ENCODE peak calls at places on chromosomes 16 and 17, in ten cellular contexts. R, L, P, J, K, E, O, G, I and X are unnamed samples.

GRCh38 chr17:55811536-55811935 is 60.7 kb downstream of the PCTP start:
- DNase-seq in L (no peak), P (no peak), G (no peak), J (no peak), R (no peak), I (no peak), O (no peak), E (no peak), K (no peak), X (no peak)

GRCh38 chr16:72986011-72986410 is 61.9 kb downstream of the ZFHX3 start:
- DNase-seq in J (no peak), L (no peak), O (no peak), R (peak; percentile 58), I (no peak), E (peak; percentile 68), P (no peak), K (peak; percentile 87), G (no peak), X (no peak)

GRCh38 chr17:28744104-28744801 is 442 bp downstream of the TRAF4 start:
- DNase-seq in L (no peak), I (peak; percentile 90), P (peak; percentile 92), E (no peak), G (peak; percentile 58), O (peak; percentile 51), J (peak; percentile 37), R (peak; percentile 78), K (no peak), X (peak; percentile 59)

GRCh38 chr16:50944431-50944830 is 202.5 kb downstream of the CYLD start:
- DNase-seq in O (no peak), P (no peak), K (no peak), J (peak; percentile 27), G (peak; percentile 11), I (no peak), E (no peak), L (no peak), R (no peak), X (no peak)

GRCh38 chr16:59463776-59464175 is 729.7 kb upstream of the GOT2 start:
- DNase-seq in I (no peak), K (no peak), O (no peak), L (no peak), E (no peak), P (no peak), R (no peak), G (no peak), J (peak; percentile 29), X (no peak)

GRCh38 chr17:39794249-39794970 is 56.7 kb downstream of the GRB7 start:
- DNase-seq in J (no peak), G (no peak), I (no peak), O (no peak), R (no peak), K (no peak), L (no peak), E (no peak), P (no peak), X (no peak)

GRCh38 chr16:3195975-3196374 is 8.0 kb downstream of the OR1F1 start:
- DNase-seq in J (no peak), O (no peak), I (no peak), K (no peak), P (no peak), G (no peak), L (no peak), E (no peak), R (no peak), X (no peak)

GRCh38 chr16:1206326-1206725 is 18.7 kb downstream of the TPSG1 start:
- DNase-seq in K (no peak), I (no peak), O (no peak), P (no peak), R (no peak), G (no peak), L (no peak), E (no peak), J (no peak), X (no peak)

GRCh38 chr16:4691666-4692412 is 1.5 kb upstream of the NUDT16L1 start:
- DNase-seq in L (no peak), E (no peak), I (no peak), R (no peak), P (no peak), O (no peak), K (peak; percentile 66), J (no peak), G (peak; percentile 6), X (no peak)

GRCh38 chr16:4693956-4694663 is 748 bp downstream of the NUDT16L1 start:
- DNase-seq in L (peak; percentile 25), E (no peak), R (peak; percentile 63), I (peak; percentile 49), K (peak; percentile 78), J (peak; percentile 38), P (peak; percentile 37), O (peak; percentile 51), G (peak; percentile 55), X (peak; percentile 56)

GRCh38 chr16:4692460-4693295 is 684 bp upstream of the NUDT16L1 start:
- DNase-seq in L (no peak), E (no peak), P (peak; percentile 53), J (peak; percentile 18), O (no peak), I (no peak), K (peak; percentile 63), G (peak; percentile 46), R (no peak), X (no peak)

GRCh38 chr16:4694664-4695451 is 1.5 kb downstream of the NUDT16L1 start:
- DNase-seq in E (no peak), P (no peak), O (no peak), G (peak; percentile 32), I (no peak), K (peak; percentile 75), R (no peak), J (no peak), L (peak; percentile 32), X (no peak)

DNA sequence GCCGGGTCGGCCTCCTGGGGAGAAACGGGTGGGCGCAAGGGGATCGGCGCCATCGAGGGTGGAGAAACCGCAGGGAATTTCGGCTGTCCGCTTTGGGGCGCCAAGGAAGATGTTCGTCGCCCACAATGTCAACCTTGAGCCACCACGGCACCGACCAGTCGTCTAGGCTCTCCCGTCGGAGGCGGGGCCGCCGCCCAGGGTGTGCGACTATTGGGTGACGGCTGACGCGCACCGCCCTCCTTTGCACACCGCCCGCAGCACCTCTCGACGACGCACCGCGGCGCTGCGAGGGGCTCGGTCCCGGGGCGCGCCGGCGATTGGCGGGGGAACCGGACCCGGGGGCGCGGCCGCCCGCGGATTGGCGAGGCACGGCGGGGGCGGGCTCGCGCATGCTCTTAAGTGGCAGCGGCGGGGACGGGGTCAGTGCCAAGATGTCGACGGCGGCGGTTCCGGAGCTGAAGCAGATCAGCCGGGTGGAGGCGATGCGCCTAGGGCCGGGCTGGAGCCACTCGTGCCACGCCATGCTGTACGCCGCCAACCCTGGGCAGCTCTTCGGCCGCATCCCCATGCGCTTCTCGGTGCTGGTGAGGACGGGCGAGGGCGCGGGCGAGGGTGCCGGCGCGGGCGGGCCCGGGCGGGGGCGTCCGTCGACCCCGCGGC is at the start of gene NUDT16L1:
- DNase-seq in I (peak; percentile 97), E (peak; percentile 93), J (peak; percentile 97), K (peak; percentile 98), L (peak; percentile 92), R (peak; percentile 96), P (peak; percentile 99), O (peak; percentile 96), G (peak; percentile 96), X (peak; percentile 97)
- TF ChIP-seq CTCF in I (no peak), E (peak; percentile 42), J (no peak), K (peak; percentile 51), L (peak; percentile 64), R (no peak), P (peak; percentile 41), O (no peak), G (no peak), X (no peak)

GRCh38 chr17:20096430-20096829 is 87.3 kb downstream of the SPECC1 start:
- DNase-seq in I (no peak), E (no peak), G (no peak), J (no peak), P (no peak), O (no peak), L (no peak), R (no peak), K (no peak), X (no peak)

GRCh38 chr17:20094777-20095176 is 85.6 kb downstream of the SPECC1 start:
- DNase-seq in G (no peak), P (no peak), I (no peak), L (no peak), K (no peak), E (no peak), R (no peak), J (peak; percentile 42), O (no peak), X (no peak)

GRCh38 chr17:20097362-20097761 is 88.2 kb downstream of the SPECC1 start:
- DNase-seq in O (no peak), I (no peak), P (no peak), E (no peak), G (no peak), R (no peak), K (no peak), J (no peak), L (no peak), X (no peak)

GRCh38 chr17:20092973-20093626 is 83.9 kb downstream of the SPECC1 start:
- DNase-seq in I (no peak), L (no peak), J (no peak), R (no peak), E (no peak), P (no peak), G (no peak), O (no peak), K (no peak), X (no peak)

DNA sequence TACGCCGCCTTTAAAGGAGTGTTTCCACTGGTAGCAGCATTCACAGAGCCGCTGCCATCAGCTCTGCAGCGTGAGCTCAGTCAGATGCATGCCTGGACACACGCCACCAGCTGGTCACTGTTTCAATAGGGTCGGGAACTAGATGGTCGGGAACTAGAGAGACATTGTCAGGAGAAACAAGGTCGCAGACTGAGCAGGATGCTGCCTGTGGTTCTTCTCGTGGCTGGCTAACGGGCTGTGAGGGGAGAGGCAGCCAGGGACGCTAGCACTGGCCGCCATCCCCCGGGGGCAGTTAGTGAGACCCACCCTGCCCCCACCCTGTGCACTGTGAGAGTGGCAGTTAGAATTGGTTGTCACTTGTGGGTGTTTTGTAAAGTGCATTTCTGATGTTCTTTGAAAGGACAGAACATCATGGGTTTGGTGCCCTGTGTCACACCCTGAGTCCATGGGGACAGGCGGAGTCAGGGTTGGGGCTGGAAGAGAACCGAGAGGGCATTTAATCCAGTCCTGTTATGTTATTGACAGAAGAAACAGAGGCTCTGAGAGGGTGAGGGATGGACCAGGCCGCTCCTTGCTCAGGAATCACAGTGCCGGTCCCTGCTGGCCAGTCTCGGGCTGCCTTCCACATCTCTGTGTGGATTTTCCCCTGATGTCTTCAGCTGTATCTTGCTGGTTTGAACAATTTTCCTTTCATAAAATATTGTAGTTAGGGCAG is 86.4 kb downstream of the SPECC1 start:
- DNase-seq in K (peak; percentile 92), G (peak; percentile 45), L (peak; percentile 49), I (peak; percentile 69), O (peak; percentile 18), E (peak; percentile 62), J (peak; percentile 43), P (peak; percentile 83), R (peak; percentile 53), X (no peak)
- TF ChIP-seq CTCF in K (peak; percentile 39), G (peak; percentile 24), L (peak; percentile 67), I (peak; percentile 78), O (no peak), E (peak; percentile 39), J (peak; percentile 39), P (peak; percentile 57), R (peak; percentile 46), X (no peak)

DNA sequence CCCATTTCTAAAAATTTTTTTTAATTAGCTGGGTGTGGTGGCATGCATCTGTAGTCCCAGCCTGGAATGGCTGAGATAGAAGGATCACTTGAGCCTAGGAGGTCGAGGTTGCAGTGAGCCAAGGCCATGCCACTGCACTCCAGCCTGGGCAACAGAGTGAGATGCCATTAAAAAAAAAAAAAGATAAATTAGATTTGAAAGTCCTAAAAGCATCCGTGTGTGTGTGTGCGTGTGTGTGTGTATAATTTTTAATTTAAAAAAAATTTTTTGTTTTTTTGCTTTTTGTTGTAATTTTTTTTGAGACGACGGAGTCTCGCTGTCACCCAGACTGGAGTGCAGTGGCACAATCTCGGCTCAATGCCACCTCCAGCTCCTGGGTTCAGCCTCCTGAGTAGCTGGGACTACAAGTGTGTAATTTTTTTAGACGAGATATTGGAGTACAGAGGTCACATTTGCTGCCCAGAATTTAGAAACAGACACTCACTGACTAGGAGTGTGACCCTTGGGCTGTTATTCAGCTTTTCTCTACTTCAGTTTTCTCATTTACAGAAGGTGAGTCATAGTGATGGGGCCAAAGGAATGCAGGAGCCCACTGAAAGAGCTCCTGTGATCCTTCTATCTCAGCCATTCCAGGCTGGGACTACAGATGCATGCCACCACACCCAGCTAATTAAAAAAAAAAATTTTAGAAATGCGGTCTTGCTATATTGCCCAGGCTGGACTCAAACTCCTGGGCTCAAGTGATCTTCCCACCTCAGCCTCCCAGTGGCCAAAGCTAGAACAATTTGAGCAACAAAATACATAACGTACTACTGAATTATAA is 25.5 kb upstream of the TBX4 start:
- DNase-seq in G (no peak), J (no peak), I (peak; percentile 59), O (no peak), L (peak; percentile 85), P (no peak), R (no peak), E (no peak), K (no peak), X (no peak)
- TF ChIP-seq CTCF in G (no peak), J (no peak), I (peak; percentile 13), O (no peak), L (peak; percentile 65), P (no peak), R (no peak), E (no peak), K (no peak), X (no peak)

GRCh38 chr16:81796585-81797346 is 17.7 kb downstream of the PLCG2 start:
- DNase-seq in I (no peak), O (no peak), G (peak; percentile 58), K (no peak), J (peak; percentile 37), P (no peak), R (no peak), L (no peak), E (no peak), X (no peak)
- TF ChIP-seq CTCF in I (no peak), O (no peak), G (no peak), K (no peak), J (no peak), P (no peak), R (no peak), L (no peak), E (no peak), X (no peak)